ENCODE peak calls at places on chromosomes 16 and 17, in six cellular contexts. A is pancreas, S is aorta, T is left ventricle myocardium inferior, L is A549, U is fibroblast of lung. P is an unnamed sample. For H3K9me3 and H3K4me1, the result is how much of the 10 kb centered on the place peaks cover.

GRCh38 chr16:69927056-69927757 is 23.9 kb upstream of the CLEC18A start:
- DNase-seq in A (peak), S (peak), T (peak), L (no peak), U (peak), P (peak)

GRCh38 chr16:8511464-8511863 is 78.8 kb downstream of the TMEM114 start:
- DNase-seq in A (no peak), S (no peak), T (no peak), L (no peak), U (no peak), P (no peak)

GRCh38 chr16:71727545-71728324 is 3.2 kb upstream of the PHLPP2 start:
- DNase-seq in A (no peak), S (no peak), T (no peak), L (no peak), U (no peak), P (no peak)

GRCh38 chr17:72370819-72371218 is 250.0 kb downstream of the SOX9 start:
- DNase-seq in A (no peak), S (no peak), T (no peak), L (peak), U (peak), P (no peak)

GRCh38 chr17:48795444-48796162 is 21.4 kb downstream of the TTLL6 start:
- DNase-seq in A (peak), S (peak), T (no peak), L (peak), U (peak), P (peak)

GRCh38 chr16:9138021-9138680 is 46.7 kb downstream of the HAPSTR1 start:
- DNase-seq in A (no peak), S (peak), T (no peak), L (no peak), U (no peak), P (peak)

GRCh38 chr16:53773150-53773846 is 69.3 kb downstream of the FTO start:
- DNase-seq in A (peak), S (no peak), T (no peak), L (peak), U (peak), P (no peak)

GRCh38 chr16:46882940-46883307 is 1.2 kb upstream of the GPT2 start:
- DNase-seq in A (no peak), S (no peak), T (no peak), L (no peak), U (no peak), P (no peak)

GRCh38 chr17:41061969-41062368 is 2.1 kb upstream of the KRTAP2-3 start:
- DNase-seq in A (no peak), S (no peak), T (no peak), L (peak), U (peak), P (no peak)

GRCh38 chr17:39486242-39486641 is 25.0 kb downstream of the CDK12 start:
- DNase-seq in A (no peak), S (peak), T (no peak), L (no peak), U (peak), P (peak)

GRCh38 chr16:16120382-16121184 is 102.7 kb downstream of the ABCC6 start:
- DNase-seq in A (no peak), S (no peak), T (peak), L (no peak), U (no peak), P (no peak)

GRCh38 chr17:31581022-31581483 is 189.6 kb downstream of the RAB11FIP4 start:
- DNase-seq in A (peak), S (peak), T (peak), L (no peak), U (peak), P (peak)

GRCh38 chr17:47218896-47219430 is 9.8 kb downstream of the MYL4 start:
- DNase-seq in A (no peak), S (no peak), T (peak), L (no peak), U (no peak), P (no peak)

GRCh38 chr16:85309656-85310587 is 197.7 kb upstream of the CIBAR2 start:
- DNase-seq in A (no peak), S (no peak), T (peak), L (no peak), U (no peak), P (peak)

GRCh38 chr16:3589991-3590701 is 12.9 kb upstream of the NLRC3 start:
- DNase-seq in A (no peak), S (peak), T (no peak), L (no peak), U (no peak), P (no peak)

GRCh38 chr16:28609631-28610594 is at the start of gene SULT1A1:
- DNase-seq in A (peak), S (peak), T (peak), L (no peak), U (no peak), P (peak)

GRCh38 chr16:2514333-2515179 is 804 bp downstream of the ATP6V0C start:
- DNase-seq in A (peak), S (peak), T (no peak), L (no peak), U (no peak), P (no peak)

GRCh38 chr17:8044819-8045810 is 6.3 kb downstream of the ALOX15B start:
- DNase-seq in A (no peak), S (peak), T (no peak), L (no peak), U (no peak), P (no peak)

GRCh38 chr17:71024969-71025368 is 855.6 kb downstream of the KCNJ2 start:
- DNase-seq in A (no peak), S (no peak), T (no peak), L (no peak), U (no peak), P (no peak)

GRCh38 chr17:43871947-43872690 is 25.1 kb downstream of the CD300LG start:
- DNase-seq in A (no peak), S (no peak), T (no peak), L (no peak), U (no peak), P (no peak)

GRCh38 chr17:57902117-57902799 is 52.4 kb upstream of the MRPS23 start:
- DNase-seq in A (no peak), S (no peak), T (no peak), L (no peak), U (peak), P (no peak)

GRCh38 chr17:57900991-57901743 is 51.3 kb upstream of the MRPS23 start:
- DNase-seq in A (peak), S (no peak), T (no peak), L (no peak), U (no peak), P (no peak)

GRCh38 chr17:57898487-57899311 is 48.9 kb upstream of the MRPS23 start:
- DNase-seq in A (no peak), S (peak), T (peak), L (no peak), U (peak), P (peak)

GRCh38 chr17:57899391-57899790 is 49.5 kb upstream of the MRPS23 start:
- DNase-seq in A (no peak), S (no peak), T (no peak), L (no peak), U (no peak), P (peak)

GRCh38 chr17:57899822-57900221 is 50.0 kb upstream of the MRPS23 start:
- DNase-seq in A (peak), S (no peak), T (no peak), L (no peak), U (no peak), P (no peak)
- H3K27ac ChIP-seq in A (peak), S (peak), T (peak), L (peak), U (no peak), P (peak)

GRCh38 chr16:35908152-35908551 is 2448.7 kb downstream of the TP53TG3F start:
- DNase-seq in A (no peak), S (no peak), T (no peak), L (no peak), U (no peak), P (no peak)

GRCh38 chr16:35909351-35909954 is 2450.0 kb downstream of the TP53TG3F start:
- DNase-seq in A (no peak), S (no peak), T (no peak), L (no peak), U (no peak), P (no peak)

GRCh38 chr16:35908942-35909341 is 2449.5 kb downstream of the TP53TG3F start:
- DNase-seq in A (no peak), S (no peak), T (no peak), L (no peak), U (no peak), P (no peak)

GRCh38 chr16:35911899-35912298 is 2452.5 kb downstream of the TP53TG3F start:
- DNase-seq in A (no peak), S (no peak), T (no peak), L (no peak), U (no peak), P (no peak)

DNA sequence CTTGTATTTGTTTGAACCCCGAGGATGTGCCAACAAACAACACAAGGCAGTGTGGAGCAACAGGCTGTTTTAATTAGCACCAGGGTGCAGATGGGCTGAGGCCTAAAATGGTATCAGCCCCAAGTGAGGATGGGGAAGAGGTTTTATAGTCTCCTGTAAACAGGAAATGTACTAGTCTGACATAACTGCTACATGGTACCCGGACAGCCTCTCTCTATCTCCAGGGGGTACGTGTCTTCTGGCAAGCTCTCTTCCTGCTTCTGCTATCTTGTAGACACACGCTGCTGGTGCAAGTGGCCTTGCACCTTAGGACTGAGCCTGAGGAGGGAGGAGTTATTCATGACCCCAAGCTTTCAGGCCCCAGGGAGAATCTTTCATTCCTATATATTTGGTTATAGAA is 2451.0 kb downstream of the TP53TG3F start:
- DNase-seq in A (no peak), S (no peak), T (no peak), L (no peak), U (no peak), P (no peak)
- H3K9me3 ChIP-seq in A (under half), S (under half), T (under half), L (under half), U (under half), P (under half)

GRCh38 chr17:57600092-57600491 is 145.0 kb downstream of the CCDC182 start:
- DNase-seq in A (no peak), S (no peak), T (no peak), L (no peak), U (peak), P (no peak)
- H3K4me1 ChIP-seq in A (under half), S (under half), T (under half), L (under half), U (under half), P (under half)

GRCh38 chr16:51988977-51989376 is 558.0 kb downstream of the TOX3 start:
- DNase-seq in A (no peak), S (no peak), T (no peak), L (no peak), U (no peak), P (no peak)
- H3K27ac ChIP-seq in A (no peak), S (no peak), T (no peak), L (no peak), U (no peak), P (no peak)

GRCh38 chr17:21686165-21687015 is 5.9 kb upstream of the KCNJ18 start:
- DNase-seq in A (no peak), S (no peak), T (no peak), L (no peak), U (peak), P (no peak)

GRCh38 chr17:21687136-21687953 is 5.0 kb upstream of the KCNJ18 start:
- DNase-seq in A (no peak), S (no peak), T (no peak), L (no peak), U (no peak), P (no peak)

GRCh38 chr17:21688293-21688949 is 3.9 kb upstream of the KCNJ18 start:
- DNase-seq in A (no peak), S (no peak), T (no peak), L (no peak), U (no peak), P (no peak)

DNA sequence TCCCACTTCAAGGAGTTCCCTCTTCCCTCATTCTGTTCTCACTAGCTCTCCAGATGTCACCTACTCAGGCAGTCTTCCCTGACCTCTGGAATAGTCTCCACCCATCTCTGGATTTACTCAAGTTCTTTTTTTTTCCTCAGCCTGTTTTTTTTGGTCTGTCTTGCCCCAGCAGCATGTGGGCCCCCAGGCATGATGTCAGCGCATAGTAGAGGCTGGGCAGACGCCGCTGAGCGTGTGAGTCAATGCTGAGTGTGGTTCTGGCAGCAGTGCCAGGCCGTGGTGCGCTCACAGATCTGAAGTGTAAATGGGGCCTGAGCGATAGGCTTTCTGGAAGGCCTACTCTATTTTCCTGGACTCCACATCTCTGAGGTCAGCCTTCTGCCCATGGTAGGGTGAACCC is 2.7 kb upstream of the KCNJ18 start:
- DNase-seq in A (no peak), S (peak), T (no peak), L (peak), U (peak), P (peak)
- H3K9me3 ChIP-seq in A (under half), S (under half), T (under half), L (under half), U (under half), P (under half)

GRCh38 chr17:57927048-57927723 is 28.0 kb downstream of the CUEDC1 start:
- DNase-seq in A (no peak), S (no peak), T (peak), L (no peak), U (peak), P (no peak)

GRCh38 chr17:57929392-57929791 is 25.8 kb downstream of the CUEDC1 start:
- DNase-seq in A (no peak), S (no peak), T (no peak), L (no peak), U (no peak), P (no peak)

GRCh38 chr17:57928898-57929297 is 26.3 kb downstream of the CUEDC1 start:
- DNase-seq in A (no peak), S (no peak), T (no peak), L (no peak), U (no peak), P (no peak)

GRCh38 chr17:57930239-57930638 is 25.0 kb downstream of the CUEDC1 start:
- DNase-seq in A (no peak), S (no peak), T (no peak), L (no peak), U (no peak), P (no peak)

DNA sequence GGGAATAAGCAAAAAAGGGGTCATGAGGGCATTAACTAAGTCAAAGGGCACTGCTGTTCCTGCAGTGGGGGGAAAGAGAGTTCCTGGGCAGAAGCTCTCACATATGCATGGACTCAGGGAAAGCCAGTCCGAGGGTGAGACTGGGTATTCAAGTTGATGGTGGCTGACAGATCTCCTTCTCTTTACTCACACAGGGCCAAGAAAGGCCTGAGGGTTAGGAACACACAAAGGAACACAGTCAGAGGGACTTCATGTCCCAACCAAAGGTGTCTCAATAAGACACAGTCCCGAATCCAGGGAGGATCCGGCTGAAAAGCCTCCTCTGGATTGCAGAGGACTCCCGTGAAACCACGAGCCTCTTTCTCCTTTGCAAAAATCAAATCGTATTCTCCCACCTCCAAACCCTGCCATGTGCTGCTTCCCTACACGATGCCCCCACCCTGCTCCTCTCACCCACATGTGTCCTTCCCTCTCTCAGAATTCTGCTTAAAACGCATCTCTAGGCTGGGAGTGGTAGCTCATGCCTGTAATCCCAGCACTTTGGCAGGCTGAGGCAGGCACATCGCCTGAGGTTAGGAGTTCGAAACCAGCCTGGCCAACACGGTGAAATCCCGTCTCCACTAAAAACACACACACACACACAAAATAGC is 23.6 kb downstream of the CUEDC1 start:
- DNase-seq in A (no peak), S (no peak), T (no peak), L (no peak), U (no peak), P (no peak)
- H3K4me1 ChIP-seq in A (under half), S (under half), T (half or more), L (half or more), U (under half), P (under half)

DNA sequence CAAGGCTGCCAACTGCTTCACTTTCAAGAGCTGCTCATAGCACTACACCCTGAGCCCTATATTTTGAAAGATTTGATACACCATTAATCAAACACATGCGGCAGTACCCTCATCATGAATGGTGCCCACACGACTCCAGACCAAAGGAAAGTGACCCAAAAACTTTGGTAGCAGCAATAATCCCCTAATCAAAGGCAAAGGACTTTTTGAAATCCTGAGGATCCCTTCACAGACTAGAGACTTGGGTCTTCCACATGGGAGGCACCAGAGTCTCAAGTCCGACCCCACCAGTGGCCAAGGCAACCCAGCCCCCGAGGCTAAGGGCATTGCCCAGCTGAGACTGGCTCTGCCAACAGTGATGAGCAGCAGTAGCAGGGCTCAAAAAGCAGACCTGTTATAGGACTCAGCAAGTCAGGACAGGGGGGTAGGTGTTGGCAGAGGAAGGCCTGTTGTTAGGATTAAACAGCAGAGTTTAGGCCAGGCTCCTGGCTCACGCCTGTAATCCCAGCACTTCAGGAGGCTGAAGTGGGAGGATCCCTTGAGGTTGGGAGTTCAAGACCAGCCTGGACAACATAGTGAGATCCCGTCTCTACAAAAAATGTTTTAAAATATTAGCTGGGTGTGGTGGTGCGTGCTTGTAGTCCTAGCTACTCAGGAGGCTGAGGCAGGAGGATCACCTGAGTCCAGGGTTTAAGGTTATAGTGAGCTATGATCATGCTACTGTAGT is 3.2 kb downstream of the TRIM25 start:
- DNase-seq in A (no peak), S (no peak), T (no peak), L (no peak), U (no peak), P (no peak)
- H3K27ac ChIP-seq in A (no peak), S (no peak), T (peak), L (no peak), U (no peak), P (peak)

GRCh38 chr16:35792516-35793285 is 2333.3 kb downstream of the TP53TG3F start:
- DNase-seq in A (no peak), S (no peak), T (no peak), L (no peak), U (no peak), P (no peak)

GRCh38 chr16:35788381-35788780 is 2329.0 kb downstream of the TP53TG3F start:
- DNase-seq in A (no peak), S (no peak), T (no peak), L (no peak), U (no peak), P (no peak)
- H3K9me3 ChIP-seq in A (under half), S (under half), T (under half), L (under half), U (under half), P (under half)

P was measured in tibial artery.